ENCODE peak calls at places on chromosomes 2 and 18, in ten cellular contexts. W is AG10803; Q is fibroblast of mammary gland; R is ovary; H is endodermal cell; T is CD4-positive, alpha-beta memory T cell; Z is thoracic aorta; B is cardiac fibroblast; U is MG63; S is sigmoid colon. M is an unnamed sample.

GRCh38 chr2:173279528-173279868 is 75.2 kb upstream of the CDCA7 start:
- DNase-seq in W (no peak), Q (no peak), R (no peak), H (no peak), T (no peak), Z (no peak), B (no peak), U (no peak), S (no peak), M (no peak)

GRCh38 chr2:236875906-236876505 is 209.7 kb upstream of the COPS8 start:
- DNase-seq in W (no peak), Q (peak; percentile 55), R (no peak), H (peak; percentile 41), T (no peak), Z (no peak), B (peak; percentile 27), U (peak; percentile 40), S (no peak), M (peak; percentile 69)

GRCh38 chr2:239157269-239157668 is 243.6 kb downstream of the HDAC4 start:
- DNase-seq in W (no peak), Q (no peak), R (peak; percentile 10), H (peak; percentile 34), T (no peak), Z (no peak), B (no peak), U (no peak), S (peak; percentile 59), M (no peak)

GRCh38 chr18:72965616-72966015 is 97.8 kb upstream of the NETO1 start:
- DNase-seq in W (no peak), Q (no peak), R (no peak), H (no peak), T (no peak), Z (no peak), B (no peak), U (no peak), S (no peak), M (no peak)

GRCh38 chr18:13525381-13526029 is 200.9 kb downstream of the FAM210A start:
- DNase-seq in W (no peak), Q (no peak), R (no peak), H (peak; percentile 57), T (no peak), Z (no peak), B (no peak), U (no peak), S (no peak), M (no peak)

GRCh38 chr18:65567372-65567771 is 183.4 kb upstream of the CDH7 start:
- DNase-seq in W (no peak), Q (no peak), R (no peak), H (no peak), T (no peak), Z (no peak), B (no peak), U (no peak), S (no peak), M (no peak)

GRCh38 chr2:96527990-96528679 is 8.4 kb upstream of the ARID5A start:
- DNase-seq in W (no peak), Q (peak; percentile 38), R (peak; percentile 69), H (no peak), T (peak; percentile 37), Z (peak; percentile 81), B (peak; percentile 83), U (peak; percentile 80), S (peak; percentile 84), M (peak; percentile 69)

GRCh38 chr2:58432491-58433166 is 191.5 kb upstream of the FANCL start:
- DNase-seq in W (no peak), Q (no peak), R (no peak), H (peak; percentile 52), T (no peak), Z (no peak), B (no peak), U (no peak), S (no peak), M (no peak)

GRCh38 chr2:152920846-152921245 is 202.4 kb downstream of the ARL6IP6 start:
- DNase-seq in W (peak; percentile 1), Q (peak; percentile 38), R (no peak), H (no peak), T (no peak), Z (no peak), B (no peak), U (peak; percentile 29), S (peak; percentile 66), M (no peak)

GRCh38 chr2:178419123-178419522 is 31.9 kb downstream of the PRKRA start:
- DNase-seq in W (no peak), Q (peak; percentile 39), R (no peak), H (no peak), T (no peak), Z (no peak), B (peak; percentile 54), U (no peak), S (no peak), M (peak; percentile 52)

GRCh38 chr2:55010149-55010591 is 40.1 kb downstream of the RTN4 start:
- DNase-seq in W (peak; percentile 66), Q (peak; percentile 80), R (no peak), H (no peak), T (peak; percentile 73), Z (no peak), B (peak; percentile 56), U (peak; percentile 32), S (peak; percentile 73), M (peak; percentile 64)

GRCh38 chr2:27446057-27446456 is 3.9 kb downstream of the KRTCAP3 start:
- DNase-seq in W (no peak), Q (no peak), R (no peak), H (no peak), T (no peak), Z (no peak), B (no peak), U (no peak), S (no peak), M (no peak)

GRCh38 chr2:169478339-169478738 is 955 bp upstream of the BBS5 start:
- DNase-seq in W (peak; percentile 46), Q (peak; percentile 75), R (no peak), H (no peak), T (no peak), Z (no peak), B (peak; percentile 76), U (peak; percentile 8), S (no peak), M (peak; percentile 57)

GRCh38 chr2:191038241-191038725 is 24.3 kb upstream of the STAT1 start:
- DNase-seq in W (peak; percentile 97), Q (peak; percentile 96), R (no peak), H (no peak), T (peak; percentile 64), Z (no peak), B (peak; percentile 67), U (no peak), S (no peak), M (peak; percentile 60)

DNA sequence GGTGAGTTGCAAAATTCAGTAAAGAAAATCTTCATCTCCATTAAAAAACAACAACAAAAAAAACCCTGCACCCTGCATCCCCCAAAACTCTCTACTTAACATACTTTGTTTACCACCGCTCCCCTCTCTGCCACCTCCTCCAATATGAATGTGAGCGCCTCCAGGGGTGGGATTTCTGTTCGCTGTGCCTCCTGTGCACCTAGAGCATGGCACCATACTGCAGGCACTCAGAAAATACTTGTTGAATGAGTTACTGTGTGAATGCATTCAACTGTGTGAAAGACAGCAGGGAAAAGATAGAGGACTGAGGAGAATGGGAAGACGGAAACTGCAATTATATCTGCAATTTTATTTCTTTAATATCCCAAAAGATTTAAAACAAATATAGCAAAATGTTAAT is 4.5 kb downstream of the CEBPZ start:
- DNase-seq in W (no peak), Q (no peak), R (no peak), H (peak; percentile 63), T (no peak), Z (no peak), B (no peak), U (no peak), S (no peak), M (no peak)
- H3K4me3 ChIP-seq in W (no peak overlapping the region), Q (no peak overlapping the region), R (no peak overlapping the region), H (peak overlapping the region; percentile 62), T (no peak overlapping the region), Z (no peak overlapping the region), B (no peak overlapping the region), U (no peak overlapping the region), S (no peak overlapping the region), M (no peak overlapping the region)

DNA sequence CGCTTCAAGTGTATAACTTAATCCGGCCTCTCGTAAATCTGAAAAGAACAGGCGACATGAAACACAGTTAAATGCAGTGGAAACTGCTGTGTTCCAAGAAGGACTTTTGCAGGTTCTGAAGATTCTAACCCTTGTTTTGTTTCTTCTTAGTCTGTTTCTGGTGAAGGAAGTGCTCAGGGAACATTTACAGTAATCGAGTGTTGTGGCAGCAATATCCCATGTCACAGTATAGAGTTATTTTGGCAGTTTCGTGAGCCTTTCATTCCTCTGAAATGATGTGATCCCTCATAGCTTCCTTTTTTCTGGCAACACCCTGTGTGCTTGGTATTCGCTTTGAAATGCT is 2.7 kb downstream of the CRIM1 start:
- DNase-seq in W (peak; percentile 89), Q (peak; percentile 60), R (no peak), H (no peak), T (no peak), Z (no peak), B (peak; percentile 79), U (no peak), S (no peak), M (peak; percentile 87)
- H3K4me3 ChIP-seq in W (peak overlapping the region; percentile 93), Q (peak overlapping the region; percentile 90), R (peak overlapping the region; percentile 68), H (peak overlapping the region; percentile 92), T (no peak overlapping the region), Z (peak overlapping the region; percentile 93), B (peak overlapping the region; percentile 88), U (peak overlapping the region; percentile 58), S (peak overlapping the region; percentile 90), M (peak overlapping the region; percentile 94)

GRCh38 chr18:36724169-36724568 is 104.6 kb downstream of the TPGS2 start:
- DNase-seq in W (no peak), Q (no peak), R (no peak), H (peak; percentile 40), T (no peak), Z (no peak), B (no peak), U (no peak), S (no peak), M (no peak)
- H3K4me3 ChIP-seq in W (peak overlapping the region; percentile 7), Q (no peak overlapping the region), R (no peak overlapping the region), H (no peak overlapping the region), T (no peak overlapping the region), Z (peak overlapping the region; percentile 69), B (no peak overlapping the region), U (no peak overlapping the region), S (peak overlapping the region; percentile 38), M (peak overlapping the region; percentile 25)

GRCh38 chr2:39435254-39435653 is 1.8 kb downstream of the MAP4K3 start:
- DNase-seq in W (no peak), Q (no peak), R (no peak), H (no peak), T (no peak), Z (no peak), B (peak; percentile 29), U (no peak), S (no peak), M (peak; percentile 37)

GRCh38 chr2:39433586-39434195 is 3.4 kb downstream of the MAP4K3 start:
- DNase-seq in W (peak; percentile 79), Q (peak; percentile 84), R (no peak), H (no peak), T (no peak), Z (no peak), B (no peak), U (no peak), S (no peak), M (peak; percentile 56)

GRCh38 chr2:39432701-39433100 is 4.4 kb downstream of the MAP4K3 start:
- DNase-seq in W (no peak), Q (no peak), R (no peak), H (no peak), T (no peak), Z (no peak), B (no peak), U (no peak), S (no peak), M (no peak)

GRCh38 chr2:39435974-39436591 is 1.0 kb downstream of the MAP4K3 start:
- DNase-seq in W (peak; percentile 74), Q (peak; percentile 81), R (no peak), H (no peak), T (peak; percentile 3), Z (no peak), B (peak; percentile 75), U (peak; percentile 65), S (no peak), M (peak; percentile 81)

GRCh38 chr2:39434233-39434897 is 2.7 kb downstream of the MAP4K3 start:
- DNase-seq in W (no peak), Q (no peak), R (no peak), H (no peak), T (no peak), Z (no peak), B (no peak), U (peak; percentile 26), S (no peak), M (peak; percentile 30)
- H3K4me3 ChIP-seq in W (peak overlapping the region; percentile 18), Q (no peak overlapping the region), R (no peak overlapping the region), H (peak overlapping the region; percentile 93), T (no peak overlapping the region), Z (peak overlapping the region; percentile 85), B (peak overlapping the region; percentile 8), U (no peak overlapping the region), S (peak overlapping the region; percentile 92), M (peak overlapping the region; percentile 38)

M was measured in fibroblast of the aortic adventitia.